ENCODE peak calls at places on chromosomes 2 and 18, in nine cellular contexts. One of them, this sample, is unnamed.

GRCh38 chr2:9102861-9103662 is 99.6 kb upstream of the MBOAT2 start:
- DNase-seq in stomach: peak; percentile 81
- DNase-seq in lower lobe of right lung: no peak
- DNase-seq in psoas muscle: no peak
- DNase-seq in CD8-positive, alpha-beta T cell: no peak
- DNase-seq in upper lobe of right lung: no peak
- DNase-seq in PC-9: peak; percentile 78
- DNase-seq in BJ: no peak
- DNase-seq in kidney: peak; percentile 83
- DNase-seq in this sample: no peak

GRCh38 chr18:21330122-21330701 is 88.2 kb downstream of the GREB1L start:
- DNase-seq in stomach: peak; percentile 32
- DNase-seq in lower lobe of right lung: no peak
- DNase-seq in psoas muscle: peak; percentile 15
- DNase-seq in CD8-positive, alpha-beta T cell: no peak
- DNase-seq in upper lobe of right lung: no peak
- DNase-seq in PC-9: peak; percentile 32
- DNase-seq in BJ: peak; percentile 53
- DNase-seq in kidney: no peak
- DNase-seq in this sample: no peak

GRCh38 chr18:2891526-2892431 is 45.0 kb downstream of the EMILIN2 start:
- DNase-seq in stomach: no peak
- DNase-seq in lower lobe of right lung: no peak
- DNase-seq in psoas muscle: no peak
- DNase-seq in CD8-positive, alpha-beta T cell: peak; percentile 22
- DNase-seq in upper lobe of right lung: no peak
- DNase-seq in PC-9: no peak
- DNase-seq in BJ: no peak
- DNase-seq in kidney: no peak
- DNase-seq in this sample: no peak

GRCh38 chr2:113202305-113203216 is 28.8 kb downstream of the PSD4 start:
- DNase-seq in stomach: no peak
- DNase-seq in lower lobe of right lung: no peak
- DNase-seq in psoas muscle: no peak
- DNase-seq in CD8-positive, alpha-beta T cell: no peak
- DNase-seq in upper lobe of right lung: peak; percentile 63
- DNase-seq in PC-9: no peak
- DNase-seq in BJ: no peak
- DNase-seq in kidney: peak; percentile 91
- DNase-seq in this sample: peak; percentile 64

GRCh38 chr2:18413794-18414396 is 146.6 kb downstream of the RDH14 start:
- DNase-seq in stomach: no peak
- DNase-seq in lower lobe of right lung: no peak
- DNase-seq in psoas muscle: no peak
- DNase-seq in CD8-positive, alpha-beta T cell: no peak
- DNase-seq in upper lobe of right lung: no peak
- DNase-seq in PC-9: peak; percentile 5
- DNase-seq in BJ: peak; percentile 60
- DNase-seq in kidney: no peak
- DNase-seq in this sample: peak; percentile 56

GRCh38 chr2:77104554-77104953 is 417.6 kb downstream of the LRRTM4 start:
- DNase-seq in stomach: no peak
- DNase-seq in lower lobe of right lung: no peak
- DNase-seq in psoas muscle: no peak
- DNase-seq in CD8-positive, alpha-beta T cell: no peak
- DNase-seq in upper lobe of right lung: no peak
- DNase-seq in PC-9: no peak
- DNase-seq in BJ: no peak
- DNase-seq in kidney: no peak
- DNase-seq in this sample: no peak

GRCh38 chr18:22603902-22604301 is 186.2 kb upstream of the CTAGE1 start:
- DNase-seq in stomach: no peak
- DNase-seq in lower lobe of right lung: no peak
- DNase-seq in psoas muscle: no peak
- DNase-seq in CD8-positive, alpha-beta T cell: no peak
- DNase-seq in upper lobe of right lung: no peak
- DNase-seq in PC-9: no peak
- DNase-seq in BJ: no peak
- DNase-seq in kidney: no peak
- DNase-seq in this sample: no peak

GRCh38 chr2:31349684-31350083 is 64.9 kb downstream of the XDH start:
- DNase-seq in stomach: no peak
- DNase-seq in lower lobe of right lung: no peak
- DNase-seq in psoas muscle: no peak
- DNase-seq in CD8-positive, alpha-beta T cell: no peak
- DNase-seq in upper lobe of right lung: no peak
- DNase-seq in PC-9: no peak
- DNase-seq in BJ: no peak
- DNase-seq in kidney: no peak
- DNase-seq in this sample: no peak

GRCh38 chr2:240237609-240238151 is 97.2 kb upstream of the OTOS start:
- DNase-seq in stomach: peak; percentile 69
- DNase-seq in lower lobe of right lung: peak; percentile 24
- DNase-seq in psoas muscle: no peak
- DNase-seq in CD8-positive, alpha-beta T cell: no peak
- DNase-seq in upper lobe of right lung: no peak
- DNase-seq in PC-9: no peak
- DNase-seq in BJ: no peak
- DNase-seq in kidney: no peak
- DNase-seq in this sample: peak; percentile 44

GRCh38 chr18:55136864-55137263 is 177.6 kb upstream of the CCDC68 start:
- DNase-seq in stomach: no peak
- DNase-seq in lower lobe of right lung: no peak
- DNase-seq in psoas muscle: no peak
- DNase-seq in CD8-positive, alpha-beta T cell: no peak
- DNase-seq in upper lobe of right lung: no peak
- DNase-seq in PC-9: no peak
- DNase-seq in BJ: no peak
- DNase-seq in kidney: no peak
- DNase-seq in this sample: no peak

GRCh38 chr2:128636802-128637147 is 318.1 kb upstream of the HS6ST1 start:
- DNase-seq in stomach: peak; percentile 8
- DNase-seq in lower lobe of right lung: no peak
- DNase-seq in psoas muscle: no peak
- DNase-seq in CD8-positive, alpha-beta T cell: no peak
- DNase-seq in upper lobe of right lung: peak; percentile 31
- DNase-seq in PC-9: no peak
- DNase-seq in BJ: no peak
- DNase-seq in kidney: peak; percentile 28
- DNase-seq in this sample: peak; percentile 24

GRCh38 chr2:43105586-43106562 is 120.5 kb downstream of the ZFP36L2 start:
- DNase-seq in stomach: peak; percentile 40
- DNase-seq in lower lobe of right lung: peak; percentile 73
- DNase-seq in psoas muscle: peak; percentile 51
- DNase-seq in CD8-positive, alpha-beta T cell: no peak
- DNase-seq in upper lobe of right lung: no peak
- DNase-seq in PC-9: no peak
- DNase-seq in BJ: no peak
- DNase-seq in kidney: peak; percentile 84
- DNase-seq in this sample: no peak

GRCh38 chr2:16395601-16396000 is 270.0 kb downstream of the CYRIA start:
- DNase-seq in stomach: no peak
- DNase-seq in lower lobe of right lung: no peak
- DNase-seq in psoas muscle: no peak
- DNase-seq in CD8-positive, alpha-beta T cell: no peak
- DNase-seq in upper lobe of right lung: no peak
- DNase-seq in PC-9: no peak
- DNase-seq in BJ: no peak
- DNase-seq in kidney: no peak
- DNase-seq in this sample: no peak

GRCh38 chr18:44826418-44827259 is 146.0 kb downstream of the SETBP1 start:
- DNase-seq in stomach: peak; percentile 84
- DNase-seq in lower lobe of right lung: no peak
- DNase-seq in psoas muscle: peak; percentile 41
- DNase-seq in CD8-positive, alpha-beta T cell: no peak
- DNase-seq in upper lobe of right lung: no peak
- DNase-seq in PC-9: peak; percentile 57
- DNase-seq in BJ: peak; percentile 71
- DNase-seq in kidney: peak; percentile 70
- DNase-seq in this sample: no peak

GRCh38 chr18:57749604-57749970 is 53.5 kb downstream of the ATP8B1 start:
- DNase-seq in stomach: no peak
- DNase-seq in lower lobe of right lung: no peak
- DNase-seq in psoas muscle: no peak
- DNase-seq in CD8-positive, alpha-beta T cell: no peak
- DNase-seq in upper lobe of right lung: no peak
- DNase-seq in PC-9: no peak
- DNase-seq in BJ: no peak
- DNase-seq in kidney: no peak
- DNase-seq in this sample: no peak

GRCh38 chr2:74067221-74067747 is 80.4 kb downstream of the BOLA3 start:
- DNase-seq in stomach: no peak
- DNase-seq in lower lobe of right lung: no peak
- DNase-seq in psoas muscle: no peak
- DNase-seq in CD8-positive, alpha-beta T cell: no peak
- DNase-seq in upper lobe of right lung: no peak
- DNase-seq in PC-9: no peak
- DNase-seq in BJ: no peak
- DNase-seq in kidney: no peak
- DNase-seq in this sample: no peak

GRCh38 chr2:189576361-189576760 is 4.2 kb downstream of the SLC40A1 start:
- DNase-seq in stomach: no peak
- DNase-seq in lower lobe of right lung: no peak
- DNase-seq in psoas muscle: peak; percentile 54
- DNase-seq in CD8-positive, alpha-beta T cell: no peak
- DNase-seq in upper lobe of right lung: no peak
- DNase-seq in PC-9: no peak
- DNase-seq in BJ: no peak
- DNase-seq in kidney: no peak
- DNase-seq in this sample: no peak

DNA sequence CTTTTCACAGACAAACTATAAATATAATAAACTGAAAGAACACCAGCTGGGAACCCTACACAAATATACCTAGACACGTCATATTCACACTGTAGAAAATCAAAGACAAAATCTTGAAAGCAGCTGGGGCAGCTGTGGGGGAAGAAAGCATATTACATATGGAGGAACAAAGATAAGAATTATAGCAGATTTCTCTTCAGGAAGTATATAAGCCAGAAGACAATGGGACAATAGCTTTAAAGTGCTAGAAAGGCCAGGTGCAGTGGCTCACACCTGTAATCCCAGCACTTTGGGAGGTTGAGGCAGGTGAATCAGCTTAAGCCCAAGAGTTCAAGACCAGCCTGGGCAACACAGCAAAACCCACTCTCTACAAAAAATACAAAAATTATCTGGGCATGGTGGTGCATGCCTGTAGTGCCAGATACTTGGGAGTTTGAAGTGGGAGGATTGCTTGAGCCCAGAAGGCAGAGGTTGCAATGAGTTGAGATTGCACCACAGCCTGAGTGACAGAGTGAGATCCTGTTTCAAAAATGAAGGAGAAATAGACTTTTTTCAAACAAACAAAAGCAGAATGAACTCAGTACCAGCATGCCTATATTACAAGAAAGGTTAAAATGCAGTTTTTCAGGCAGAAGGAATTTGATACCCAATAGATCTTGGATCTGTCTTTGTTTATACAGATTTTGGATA is 26.8 kb upstream of the ERCC3 start:
- DNase-seq in stomach: no peak
- DNase-seq in lower lobe of right lung: no peak
- DNase-seq in psoas muscle: no peak
- DNase-seq in CD8-positive, alpha-beta T cell: no peak
- DNase-seq in upper lobe of right lung: no peak
- DNase-seq in PC-9: no peak
- DNase-seq in BJ: no peak
- DNase-seq in kidney: no peak
- DNase-seq in this sample: no peak
- H3K36me3 ChIP-seq in stomach: peaks cover 92% of the 10 kb centered on the region
- H3K36me3 ChIP-seq in lower lobe of right lung: peaks cover 90% of the 10 kb centered on the region
- H3K36me3 ChIP-seq in psoas muscle: peaks cover 3% of the 10 kb centered on the region
- H3K36me3 ChIP-seq in CD8-positive, alpha-beta T cell: peaks cover 35% of the 10 kb centered on the region
- H3K36me3 ChIP-seq in upper lobe of right lung: peaks cover 94% of the 10 kb centered on the region
- H3K36me3 ChIP-seq in PC-9: peaks cover 29% of the 10 kb centered on the region
- H3K36me3 ChIP-seq in BJ: peaks cover 2% of the 10 kb centered on the region
- H3K36me3 ChIP-seq in kidney: peaks cover 28% of the 10 kb centered on the region
- H3K36me3 ChIP-seq in this sample: peaks cover 3% of the 10 kb centered on the region

DNA sequence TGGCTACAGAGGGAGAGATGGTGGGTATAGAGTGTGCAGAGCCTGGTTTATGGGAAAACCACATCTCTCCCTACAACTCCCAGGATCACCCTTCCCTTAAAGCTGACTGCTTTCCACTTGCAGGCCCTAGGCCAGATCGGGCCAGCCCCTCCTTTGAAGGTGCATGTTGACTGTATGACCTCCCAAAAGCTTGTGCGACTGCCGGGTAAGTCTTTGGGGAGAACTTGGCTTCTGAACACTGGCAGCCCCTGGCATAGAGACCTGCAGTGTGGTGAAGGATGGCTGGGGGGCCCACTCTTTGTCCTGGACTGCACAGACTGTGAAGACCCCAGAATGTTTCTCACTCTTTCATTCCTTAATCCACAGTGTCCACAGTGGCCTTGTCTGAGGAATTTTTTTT is 19.5 kb downstream of the CAD start:
- DNase-seq in stomach: no peak
- DNase-seq in lower lobe of right lung: no peak
- DNase-seq in psoas muscle: no peak
- DNase-seq in CD8-positive, alpha-beta T cell: no peak
- DNase-seq in upper lobe of right lung: no peak
- DNase-seq in PC-9: no peak
- DNase-seq in BJ: no peak
- DNase-seq in kidney: no peak
- DNase-seq in this sample: no peak
- H3K36me3 ChIP-seq in stomach: peaks cover 100% of the 10 kb centered on the region
- H3K36me3 ChIP-seq in lower lobe of right lung: peaks cover 100% of the 10 kb centered on the region
- H3K36me3 ChIP-seq in psoas muscle: peaks cover 10% of the 10 kb centered on the region
- H3K36me3 ChIP-seq in CD8-positive, alpha-beta T cell: peaks cover 91% of the 10 kb centered on the region
- H3K36me3 ChIP-seq in upper lobe of right lung: peaks cover 100% of the 10 kb centered on the region
- H3K36me3 ChIP-seq in PC-9: peaks cover 21% of the 10 kb centered on the region
- H3K36me3 ChIP-seq in BJ: peaks cover 62% of the 10 kb centered on the region
- H3K36me3 ChIP-seq in kidney: peaks cover 60% of the 10 kb centered on the region
- H3K36me3 ChIP-seq in this sample: peaks cover 24% of the 10 kb centered on the region

DNA sequence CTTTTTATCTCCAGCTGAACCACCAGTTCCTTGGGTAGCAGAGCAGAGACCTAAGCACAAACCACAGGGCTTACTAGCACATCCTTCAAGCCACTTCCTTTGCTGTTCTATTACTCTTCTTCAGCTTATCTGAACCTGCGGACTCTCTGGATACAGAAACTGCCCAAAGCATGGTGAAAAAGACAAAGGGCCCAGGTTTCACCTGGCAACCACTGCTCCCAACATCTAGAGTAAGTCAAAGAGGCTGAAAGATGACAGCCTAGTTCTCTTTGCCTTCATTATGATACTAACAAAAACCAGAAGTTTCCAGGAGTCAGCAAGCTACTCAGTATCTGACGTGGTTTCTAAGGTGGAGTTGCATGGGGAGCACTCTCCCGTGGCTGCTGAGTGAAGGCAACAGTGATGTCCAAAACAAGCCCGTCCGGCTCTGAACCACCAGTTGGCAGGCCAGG is 43.4 kb downstream of the KANSL3 start:
- DNase-seq in stomach: no peak
- DNase-seq in lower lobe of right lung: no peak
- DNase-seq in psoas muscle: no peak
- DNase-seq in CD8-positive, alpha-beta T cell: no peak
- DNase-seq in upper lobe of right lung: no peak
- DNase-seq in PC-9: no peak
- DNase-seq in BJ: no peak
- DNase-seq in kidney: no peak
- DNase-seq in this sample: no peak
- H3K36me3 ChIP-seq in stomach: peaks cover 79% of the 10 kb centered on the region
- H3K36me3 ChIP-seq in lower lobe of right lung: peaks cover 83% of the 10 kb centered on the region
- H3K36me3 ChIP-seq in psoas muscle: peaks cover 8% of the 10 kb centered on the region
- H3K36me3 ChIP-seq in CD8-positive, alpha-beta T cell: peaks cover 19% of the 10 kb centered on the region
- H3K36me3 ChIP-seq in upper lobe of right lung: peaks cover 91% of the 10 kb centered on the region
- H3K36me3 ChIP-seq in PC-9: peaks cover 57% of the 10 kb centered on the region
- H3K36me3 ChIP-seq in BJ: peaks cover 17% of the 10 kb centered on the region
- H3K36me3 ChIP-seq in kidney: peaks cover 45% of the 10 kb centered on the region
- H3K36me3 ChIP-seq in this sample: peaks cover 9% of the 10 kb centered on the region

GRCh38 chr2:54653572-54654204 is 69.8 kb upstream of the EML6 start:
- DNase-seq in stomach: no peak
- DNase-seq in lower lobe of right lung: no peak
- DNase-seq in psoas muscle: peak; percentile 31
- DNase-seq in CD8-positive, alpha-beta T cell: no peak
- DNase-seq in upper lobe of right lung: no peak
- DNase-seq in PC-9: no peak
- DNase-seq in BJ: no peak
- DNase-seq in kidney: no peak
- DNase-seq in this sample: no peak
- H3K36me3 ChIP-seq in stomach: peaks cover 100% of the 10 kb centered on the region
- H3K36me3 ChIP-seq in lower lobe of right lung: peaks cover 100% of the 10 kb centered on the region
- H3K36me3 ChIP-seq in psoas muscle: peaks cover 16% of the 10 kb centered on the region
- H3K36me3 ChIP-seq in CD8-positive, alpha-beta T cell: peaks cover 81% of the 10 kb centered on the region
- H3K36me3 ChIP-seq in upper lobe of right lung: peaks cover 100% of the 10 kb centered on the region
- H3K36me3 ChIP-seq in PC-9: peaks cover 56% of the 10 kb centered on the region
- H3K36me3 ChIP-seq in BJ: peaks cover 30% of the 10 kb centered on the region
- H3K36me3 ChIP-seq in kidney: peaks cover 74% of the 10 kb centered on the region
- H3K36me3 ChIP-seq in this sample: peaks cover 9% of the 10 kb centered on the region

This sample was measured in aorta.